ENCODE peak calls at places on chromosomes 16 and 17, in seven cellular contexts. One of them, this sample, is unnamed.

GRCh38 chr16:4869147-4869790 is 22.0 kb downstream of the UBN1 start:
- DNase-seq in GM12878: no peak
- DNase-seq in IMR-90: no peak
- DNase-seq in K562: no peak
- DNase-seq in H1: no peak
- DNase-seq in endothelial cell of umbilical vein: no peak
- DNase-seq in HepG2: no peak
- DNase-seq in this sample: no peak

GRCh38 chr17:47732399-47733046 is 513 bp upstream of the TBX21 start:
- DNase-seq in GM12878: no peak
- DNase-seq in IMR-90: no peak
- DNase-seq in K562: no peak
- DNase-seq in H1: no peak
- DNase-seq in endothelial cell of umbilical vein: no peak
- DNase-seq in HepG2: no peak
- DNase-seq in this sample: no peak

GRCh38 chr17:79793924-79794304 is 3.0 kb downstream of the CBX8 start:
- DNase-seq in GM12878: no peak
- DNase-seq in IMR-90: no peak
- DNase-seq in K562: no peak
- DNase-seq in H1: no peak
- DNase-seq in endothelial cell of umbilical vein: peak; percentile 39
- DNase-seq in HepG2: no peak
- DNase-seq in this sample: peak; percentile 26

GRCh38 chr17:81250286-81251090 is 11.4 kb downstream of the NDUFAF8 start:
- DNase-seq in GM12878: no peak
- DNase-seq in IMR-90: no peak
- DNase-seq in K562: no peak
- DNase-seq in H1: no peak
- DNase-seq in endothelial cell of umbilical vein: no peak
- DNase-seq in HepG2: no peak
- DNase-seq in this sample: no peak

GRCh38 chr16:86668136-86668535 is 89.8 kb downstream of the FOXL1 start:
- DNase-seq in GM12878: no peak
- DNase-seq in IMR-90: peak; percentile 77
- DNase-seq in K562: peak; percentile 18
- DNase-seq in H1: no peak
- DNase-seq in endothelial cell of umbilical vein: peak; percentile 76
- DNase-seq in HepG2: no peak
- DNase-seq in this sample: peak; percentile 71

GRCh38 chr17:78862073-78863023 is 21.7 kb upstream of the USP36 start:
- DNase-seq in GM12878: no peak
- DNase-seq in IMR-90: peak; percentile 98
- DNase-seq in K562: peak; percentile 81
- DNase-seq in H1: no peak
- DNase-seq in endothelial cell of umbilical vein: peak; percentile 95
- DNase-seq in HepG2: peak; percentile 62
- DNase-seq in this sample: peak; percentile 92

GRCh38 chr16:65816556-65816955 is 549.9 kb upstream of the CDH5 start:
- DNase-seq in GM12878: no peak
- DNase-seq in IMR-90: no peak
- DNase-seq in K562: no peak
- DNase-seq in H1: no peak
- DNase-seq in endothelial cell of umbilical vein: no peak
- DNase-seq in HepG2: no peak
- DNase-seq in this sample: no peak

GRCh38 chr17:50604470-50604869 is 30.2 kb upstream of the ABCC3 start:
- DNase-seq in GM12878: no peak
- DNase-seq in IMR-90: peak; percentile 28
- DNase-seq in K562: no peak
- DNase-seq in H1: no peak
- DNase-seq in endothelial cell of umbilical vein: peak; percentile 88
- DNase-seq in HepG2: no peak
- DNase-seq in this sample: no peak

GRCh38 chr17:28405632-28406477 is at the start of gene SLC46A1:
- DNase-seq in GM12878: no peak
- DNase-seq in IMR-90: no peak
- DNase-seq in K562: peak; percentile 74
- DNase-seq in H1: no peak
- DNase-seq in endothelial cell of umbilical vein: peak; percentile 24
- DNase-seq in HepG2: peak; percentile 28
- DNase-seq in this sample: no peak

GRCh38 chr16:46961373-46962353 is 11.8 kb downstream of the DNAJA2 start:
- DNase-seq in GM12878: no peak
- DNase-seq in IMR-90: peak; percentile 43
- DNase-seq in K562: no peak
- DNase-seq in H1: no peak
- DNase-seq in endothelial cell of umbilical vein: no peak
- DNase-seq in HepG2: no peak
- DNase-seq in this sample: no peak

GRCh38 chr16:24670623-24671454 is 58.6 kb upstream of the TNRC6A start:
- DNase-seq in GM12878: no peak
- DNase-seq in IMR-90: peak; percentile 92
- DNase-seq in K562: no peak
- DNase-seq in H1: no peak
- DNase-seq in endothelial cell of umbilical vein: peak; percentile 59
- DNase-seq in HepG2: no peak
- DNase-seq in this sample: no peak

GRCh38 chr16:82070656-82071369 is 35.8 kb downstream of the HSD17B2 start:
- DNase-seq in GM12878: no peak
- DNase-seq in IMR-90: peak; percentile 56
- DNase-seq in K562: no peak
- DNase-seq in H1: no peak
- DNase-seq in endothelial cell of umbilical vein: no peak
- DNase-seq in HepG2: no peak
- DNase-seq in this sample: no peak

GRCh38 chr17:6505425-6506142 is 50.8 kb downstream of the PITPNM3 start:
- DNase-seq in GM12878: no peak
- DNase-seq in IMR-90: peak; percentile 43
- DNase-seq in K562: no peak
- DNase-seq in H1: no peak
- DNase-seq in endothelial cell of umbilical vein: peak; percentile 56
- DNase-seq in HepG2: no peak
- DNase-seq in this sample: no peak

GRCh38 chr16:18024566-18024965 is 312.0 kb downstream of the NPIPA8 start:
- DNase-seq in GM12878: no peak
- DNase-seq in IMR-90: no peak
- DNase-seq in K562: no peak
- DNase-seq in H1: no peak
- DNase-seq in endothelial cell of umbilical vein: no peak
- DNase-seq in HepG2: no peak
- DNase-seq in this sample: no peak

GRCh38 chr16:75471723-75472634 is 7.5 kb upstream of the TMEM170A start:
- DNase-seq in GM12878: no peak
- DNase-seq in IMR-90: peak; percentile 64
- DNase-seq in K562: peak; percentile 71
- DNase-seq in H1: no peak
- DNase-seq in endothelial cell of umbilical vein: peak; percentile 67
- DNase-seq in HepG2: peak; percentile 61
- DNase-seq in this sample: no peak

GRCh38 chr17:71505200-71505599 is 615.6 kb upstream of the SOX9 start:
- DNase-seq in GM12878: no peak
- DNase-seq in IMR-90: peak; percentile 85
- DNase-seq in K562: no peak
- DNase-seq in H1: no peak
- DNase-seq in endothelial cell of umbilical vein: no peak
- DNase-seq in HepG2: no peak
- DNase-seq in this sample: no peak

GRCh38 chr16:85401917-85402766 is 211.0 kb upstream of the GSE1 start:
- DNase-seq in GM12878: no peak
- DNase-seq in IMR-90: no peak
- DNase-seq in K562: no peak
- DNase-seq in H1: no peak
- DNase-seq in endothelial cell of umbilical vein: no peak
- DNase-seq in HepG2: no peak
- DNase-seq in this sample: no peak

GRCh38 chr17:42270175-42270545 is 6.0 kb downstream of the STAT5B start:
- DNase-seq in GM12878: no peak
- DNase-seq in IMR-90: no peak
- DNase-seq in K562: no peak
- DNase-seq in H1: no peak
- DNase-seq in endothelial cell of umbilical vein: no peak
- DNase-seq in HepG2: no peak
- DNase-seq in this sample: no peak

GRCh38 chr16:87086575-87086974 is 230.6 kb downstream of the C16orf95 start:
- DNase-seq in GM12878: no peak
- DNase-seq in IMR-90: peak; percentile 54
- DNase-seq in K562: no peak
- DNase-seq in H1: no peak
- DNase-seq in endothelial cell of umbilical vein: no peak
- DNase-seq in HepG2: no peak
- DNase-seq in this sample: peak; percentile 7

GRCh38 chr16:25033852-25034251 is 18.7 kb upstream of the ARHGAP17 start:
- DNase-seq in GM12878: no peak
- DNase-seq in IMR-90: peak; percentile 83
- DNase-seq in K562: no peak
- DNase-seq in H1: no peak
- DNase-seq in endothelial cell of umbilical vein: no peak
- DNase-seq in HepG2: no peak
- DNase-seq in this sample: no peak

GRCh38 chr16:87470332-87470731 is 22.5 kb downstream of the ZCCHC14 start:
- DNase-seq in GM12878: no peak
- DNase-seq in IMR-90: peak; percentile 17
- DNase-seq in K562: no peak
- DNase-seq in H1: no peak
- DNase-seq in endothelial cell of umbilical vein: no peak
- DNase-seq in HepG2: no peak
- DNase-seq in this sample: no peak

GRCh38 chr16:89720520-89720858 is 209 bp downstream of the VPS9D1 start:
- DNase-seq in GM12878: no peak
- DNase-seq in IMR-90: no peak
- DNase-seq in K562: no peak
- DNase-seq in H1: no peak
- DNase-seq in endothelial cell of umbilical vein: no peak
- DNase-seq in HepG2: peak; percentile 66
- DNase-seq in this sample: no peak

GRCh38 chr16:85173981-85174751 is 61.9 kb upstream of the CIBAR2 start:
- DNase-seq in GM12878: no peak
- DNase-seq in IMR-90: peak; percentile 89
- DNase-seq in K562: peak; percentile 30
- DNase-seq in H1: no peak
- DNase-seq in endothelial cell of umbilical vein: peak; percentile 72
- DNase-seq in HepG2: peak; percentile 53
- DNase-seq in this sample: peak; percentile 33

GRCh38 chr17:31413871-31414589 is 22.6 kb downstream of the RAB11FIP4 start:
- DNase-seq in GM12878: no peak
- DNase-seq in IMR-90: peak; percentile 83
- DNase-seq in K562: no peak
- DNase-seq in H1: no peak
- DNase-seq in endothelial cell of umbilical vein: no peak
- DNase-seq in HepG2: no peak
- DNase-seq in this sample: no peak

GRCh38 chr16:86219655-86220445 is 290.5 kb upstream of the FOXF1 start:
- DNase-seq in GM12878: no peak
- DNase-seq in IMR-90: peak; percentile 73
- DNase-seq in K562: no peak
- DNase-seq in H1: no peak
- DNase-seq in endothelial cell of umbilical vein: no peak
- DNase-seq in HepG2: no peak
- DNase-seq in this sample: no peak

DNA sequence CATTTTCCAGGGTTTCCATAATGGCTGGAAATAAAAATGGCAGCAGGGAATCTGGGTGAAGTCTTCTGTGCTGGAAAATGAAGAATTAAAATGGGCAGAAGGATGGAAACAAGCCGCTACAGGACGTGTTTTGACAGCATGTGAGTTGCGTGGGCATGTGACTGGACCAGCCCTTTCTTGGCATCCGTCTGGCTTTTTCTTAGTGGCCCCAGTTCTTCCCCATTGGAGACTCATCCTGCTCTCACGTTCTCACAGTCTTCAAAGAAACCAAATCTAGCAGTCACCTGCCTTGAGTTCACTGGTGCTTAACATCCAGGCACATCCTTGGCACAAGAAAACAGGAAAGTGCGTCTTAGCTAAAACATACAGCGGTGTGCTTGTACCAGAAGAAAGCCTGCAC is 180.2 kb upstream of the CACNG5 start:
- DNase-seq in GM12878: no peak
- DNase-seq in IMR-90: no peak
- DNase-seq in K562: no peak
- DNase-seq in H1: no peak
- DNase-seq in endothelial cell of umbilical vein: no peak
- DNase-seq in HepG2: no peak
- DNase-seq in this sample: no peak
- H2AFZ ChIP-seq in GM12878: no peak overlapping the region
- H2AFZ ChIP-seq in IMR-90: no peak overlapping the region
- H2AFZ ChIP-seq in K562: no peak overlapping the region
- H2AFZ ChIP-seq in H1: no peak overlapping the region
- H2AFZ ChIP-seq in endothelial cell of umbilical vein: no peak overlapping the region
- H2AFZ ChIP-seq in HepG2: no peak overlapping the region
- H2AFZ ChIP-seq in this sample: no peak overlapping the region

GRCh38 chr17:5485270-5486205 is at the start of gene DERL2:
- DNase-seq in GM12878: no peak
- DNase-seq in IMR-90: peak; percentile 44
- DNase-seq in K562: peak; percentile 65
- DNase-seq in H1: no peak
- DNase-seq in endothelial cell of umbilical vein: no peak
- DNase-seq in HepG2: peak; percentile 33
- DNase-seq in this sample: no peak
- TF ChIP-seq POLR2A in GM12878: peak; percentile 72
- TF ChIP-seq POLR2A in IMR-90: no peak
- TF ChIP-seq POLR2A in K562: no peak
- TF ChIP-seq POLR2A in H1: peak; percentile 76
- TF ChIP-seq POLR2A in endothelial cell of umbilical vein: peak; percentile 69
- TF ChIP-seq POLR2A in HepG2: no peak
- TF ChIP-seq POLR2A in this sample: peak; percentile 8

DNA sequence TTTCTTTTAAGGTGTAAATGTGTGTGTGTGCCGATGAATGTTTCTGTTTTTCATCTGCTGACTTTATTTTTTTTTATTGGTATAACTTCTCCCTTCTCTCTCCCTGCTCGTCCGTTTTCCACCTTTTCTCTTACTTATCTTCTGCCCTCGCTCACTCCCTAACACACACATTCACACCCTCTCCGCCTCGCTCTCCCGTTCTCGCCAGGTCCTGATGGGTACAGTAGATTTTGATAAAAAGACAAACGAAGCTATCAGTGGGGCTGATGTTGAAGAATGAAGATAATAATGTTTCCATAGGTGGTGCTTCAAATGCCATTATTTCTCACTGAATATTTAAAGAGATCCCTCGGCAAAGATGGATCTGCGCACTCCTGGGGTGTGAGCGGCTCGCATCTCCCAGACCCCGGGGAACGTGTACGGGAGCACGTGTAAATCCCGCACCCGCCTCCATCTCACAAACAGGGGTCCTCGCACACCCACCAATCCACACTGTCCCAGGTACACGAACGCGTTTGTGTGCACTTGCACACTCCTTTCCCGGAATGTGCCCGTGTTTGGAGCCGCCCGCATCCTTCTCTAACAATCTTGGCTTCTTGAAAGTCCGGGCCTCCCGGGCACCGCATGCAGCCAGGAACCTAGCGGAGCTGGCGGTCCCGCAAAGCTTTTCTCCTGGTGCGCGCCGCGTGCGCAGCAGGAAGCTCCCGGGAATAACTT is 2.4 kb upstream of the SALL1 start:
- DNase-seq in GM12878: no peak
- DNase-seq in IMR-90: no peak
- DNase-seq in K562: no peak
- DNase-seq in H1: no peak
- DNase-seq in endothelial cell of umbilical vein: no peak
- DNase-seq in HepG2: no peak
- DNase-seq in this sample: no peak
- H2AFZ ChIP-seq in GM12878: no peak overlapping the region
- H2AFZ ChIP-seq in IMR-90: peak overlapping the region; percentile 77
- H2AFZ ChIP-seq in K562: no peak overlapping the region
- H2AFZ ChIP-seq in H1: no peak overlapping the region
- H2AFZ ChIP-seq in endothelial cell of umbilical vein: no peak overlapping the region
- H2AFZ ChIP-seq in HepG2: no peak overlapping the region
- H2AFZ ChIP-seq in this sample: no peak overlapping the region

GRCh38 chr16:586645-587590 is 2.9 kb upstream of the RAB40C start:
- DNase-seq in GM12878: no peak
- DNase-seq in IMR-90: no peak
- DNase-seq in K562: no peak
- DNase-seq in H1: no peak
- DNase-seq in endothelial cell of umbilical vein: no peak
- DNase-seq in HepG2: no peak
- DNase-seq in this sample: no peak
- TF ChIP-seq POLR2A in GM12878: peak; percentile 59
- TF ChIP-seq POLR2A in IMR-90: no peak
- TF ChIP-seq POLR2A in K562: peak; percentile 49
- TF ChIP-seq POLR2A in H1: peak; percentile 45
- TF ChIP-seq POLR2A in endothelial cell of umbilical vein: peak; percentile 7
- TF ChIP-seq POLR2A in HepG2: peak; percentile 25
- TF ChIP-seq POLR2A in this sample: no peak